ENCODE peak calls at places on chromosome 17, in four cellular contexts. C is IMR-90, Q is colonic mucosa, F is transverse colon. B is an unnamed sample.

GRCh38 chr17:74458835-74459234 is 7.6 kb upstream of the CD300A start:
- DNase-seq in C (no peak), Q (no peak), F (no peak), B (no peak)

GRCh38 chr17:37643118-37643766 is at the start of gene DDX52:
- DNase-seq in C (peak; percentile 85), Q (peak; percentile 95), F (peak; percentile 95), B (peak; percentile 96)

GRCh38 chr17:13540546-13540945 is 61.2 kb downstream of the HS3ST3A1 start:
- DNase-seq in C (no peak), Q (no peak), F (no peak), B (no peak)

GRCh38 chr17:64066709-64067108 is 46.3 kb upstream of the ICAM2 start:
- DNase-seq in C (no peak), Q (no peak), F (no peak), B (no peak)

GRCh38 chr17:66448008-66448644 is 145.7 kb downstream of the PRKCA start:
- DNase-seq in C (no peak), Q (no peak), F (no peak), B (no peak)

GRCh38 chr17:80260791-80261158 is at the start of gene RNF213:
- DNase-seq in C (no peak), Q (peak; percentile 49), F (peak; percentile 75), B (peak; percentile 57)

GRCh38 chr17:28057731-28058246 is 15.3 kb downstream of the NLK start:
- DNase-seq in C (peak; percentile 83), Q (no peak), F (no peak), B (no peak)

GRCh38 chr17:44348234-44348987 is 3.3 kb downstream of the GRN start:
- DNase-seq in C (peak; percentile 57), Q (no peak), F (peak; percentile 48), B (no peak)

GRCh38 chr17:78131172-78132085 is 858 bp downstream of the TMC8 start:
- DNase-seq in C (no peak), Q (no peak), F (peak; percentile 32), B (no peak)

GRCh38 chr17:47280072-47280811 is 26.6 kb downstream of the ITGB3 start:
- DNase-seq in C (peak; percentile 48), Q (no peak), F (no peak), B (no peak)

DNA sequence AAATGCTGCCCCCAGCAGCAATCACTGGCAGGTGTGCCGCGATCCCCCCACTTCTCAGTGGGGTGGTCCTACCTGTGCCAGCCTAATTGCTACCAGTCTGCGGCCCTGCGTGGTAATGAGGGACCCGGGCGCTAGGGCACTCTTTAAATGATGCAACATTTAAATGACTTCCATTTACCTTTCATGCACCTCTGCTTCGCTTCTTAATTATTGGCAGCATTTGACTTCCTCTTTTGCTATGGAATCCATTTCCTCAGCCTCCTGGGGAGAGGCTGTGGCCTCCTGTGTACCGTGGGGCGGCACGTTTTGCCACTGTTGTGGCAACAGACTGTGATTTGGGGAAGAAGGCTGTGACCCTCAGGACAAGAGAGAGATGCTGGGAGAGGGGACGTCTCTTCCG is 86.1 kb downstream of the RPA1 start:
- DNase-seq in C (no peak), Q (no peak), F (no peak), B (no peak)
- H3K27ac ChIP-seq in C (no peak overlapping the region), Q (no peak overlapping the region), F (no peak overlapping the region), B (no peak overlapping the region)

GRCh38 chr17:82237083-82237745 is 8.4 kb downstream of the SLC16A3 start:
- DNase-seq in C (no peak), Q (no peak), F (no peak), B (no peak)

GRCh38 chr17:82236142-82236971 is 7.5 kb downstream of the SLC16A3 start:
- DNase-seq in C (peak; percentile 47), Q (peak; percentile 78), F (peak; percentile 80), B (peak; percentile 85)

GRCh38 chr17:82235775-82236141 is 6.9 kb downstream of the SLC16A3 start:
- DNase-seq in C (no peak), Q (peak; percentile 45), F (peak; percentile 36), B (no peak)

GRCh38 chr17:82234211-82235055 is 5.6 kb downstream of the SLC16A3 start:
- DNase-seq in C (no peak), Q (no peak), F (no peak), B (no peak)

DNA sequence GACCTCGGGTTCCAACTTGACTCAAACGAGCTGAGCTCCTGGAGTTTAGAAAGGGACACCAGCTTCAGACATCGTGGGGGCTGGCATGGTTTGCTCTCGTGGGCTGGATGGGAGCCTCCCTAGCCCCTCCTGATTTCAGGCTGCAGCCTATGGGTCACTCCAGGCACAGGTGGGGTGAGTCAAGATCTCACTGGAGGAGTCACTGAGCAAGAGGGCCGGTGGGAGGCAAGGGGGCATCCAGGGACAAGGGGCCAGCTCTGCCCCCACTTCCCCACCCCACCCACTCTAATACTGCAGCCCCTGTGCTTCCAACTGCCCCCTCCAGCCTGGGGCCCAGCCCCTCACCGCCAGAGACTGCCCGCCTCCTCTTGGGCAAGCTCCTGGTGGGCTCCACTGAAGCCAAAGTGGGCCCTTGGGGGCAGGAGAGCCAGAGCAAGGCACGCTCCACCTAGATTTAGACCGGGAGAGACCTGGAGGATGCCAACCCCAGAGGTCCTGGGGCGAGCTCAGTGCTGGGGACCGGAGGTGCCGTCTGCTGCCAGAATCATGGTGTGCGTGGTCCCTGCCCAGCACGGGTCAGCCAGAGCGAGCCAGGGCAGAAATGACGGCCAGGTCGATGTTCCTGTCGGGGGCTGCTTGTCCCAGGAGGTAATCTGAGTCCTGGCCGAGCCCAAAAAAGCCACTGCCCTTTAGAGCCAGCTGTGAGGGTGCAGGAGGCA is 6.4 kb downstream of the SLC16A3 start:
- DNase-seq in C (no peak), Q (no peak), F (no peak), B (no peak)
- H3K27ac ChIP-seq in C (no peak overlapping the region), Q (no peak overlapping the region), F (peak overlapping the region; percentile 21), B (no peak overlapping the region)

DNA sequence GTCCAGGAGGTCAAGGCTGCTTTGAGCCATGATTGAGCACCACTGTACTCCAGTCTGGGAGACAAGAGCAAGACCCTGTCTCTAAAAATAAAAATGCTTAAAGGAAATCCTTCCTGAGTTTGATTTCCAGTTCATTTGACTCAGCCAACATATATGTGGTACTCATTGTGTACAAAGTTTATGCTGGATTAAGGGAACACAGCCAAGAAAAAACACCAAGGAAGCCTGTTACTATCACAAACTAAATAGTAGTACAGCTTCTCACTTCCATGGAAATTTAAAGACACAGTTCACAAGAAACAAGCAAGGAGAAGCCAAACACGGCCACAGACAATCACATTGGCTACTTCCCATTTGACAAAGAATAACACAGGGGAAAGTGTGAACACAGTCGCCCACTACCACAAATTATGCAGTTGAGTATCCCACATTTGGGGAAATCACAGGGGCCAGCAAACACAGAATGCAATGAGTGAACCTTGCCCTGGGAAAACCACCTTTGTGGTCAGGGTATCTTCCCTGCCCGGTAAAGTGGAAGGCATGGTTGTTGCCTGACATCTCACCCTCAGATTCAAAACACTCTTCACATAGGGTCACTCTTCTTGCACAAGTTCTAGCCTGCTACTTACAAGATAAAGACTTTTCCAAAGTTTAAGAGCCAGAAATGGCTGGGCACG is 14.5 kb downstream of the TEX14 start:
- DNase-seq in C (peak; percentile 78), Q (no peak), F (no peak), B (no peak)
- H3K27ac ChIP-seq in C (no peak overlapping the region), Q (no peak overlapping the region), F (no peak overlapping the region), B (no peak overlapping the region)

GRCh38 chr17:68598074-68598473 is 3.1 kb downstream of the FAM20A start:
- DNase-seq in C (no peak), Q (no peak), F (no peak), B (no peak)
- H3K27ac ChIP-seq in C (no peak overlapping the region), Q (no peak overlapping the region), F (no peak overlapping the region), B (no peak overlapping the region)

DNA sequence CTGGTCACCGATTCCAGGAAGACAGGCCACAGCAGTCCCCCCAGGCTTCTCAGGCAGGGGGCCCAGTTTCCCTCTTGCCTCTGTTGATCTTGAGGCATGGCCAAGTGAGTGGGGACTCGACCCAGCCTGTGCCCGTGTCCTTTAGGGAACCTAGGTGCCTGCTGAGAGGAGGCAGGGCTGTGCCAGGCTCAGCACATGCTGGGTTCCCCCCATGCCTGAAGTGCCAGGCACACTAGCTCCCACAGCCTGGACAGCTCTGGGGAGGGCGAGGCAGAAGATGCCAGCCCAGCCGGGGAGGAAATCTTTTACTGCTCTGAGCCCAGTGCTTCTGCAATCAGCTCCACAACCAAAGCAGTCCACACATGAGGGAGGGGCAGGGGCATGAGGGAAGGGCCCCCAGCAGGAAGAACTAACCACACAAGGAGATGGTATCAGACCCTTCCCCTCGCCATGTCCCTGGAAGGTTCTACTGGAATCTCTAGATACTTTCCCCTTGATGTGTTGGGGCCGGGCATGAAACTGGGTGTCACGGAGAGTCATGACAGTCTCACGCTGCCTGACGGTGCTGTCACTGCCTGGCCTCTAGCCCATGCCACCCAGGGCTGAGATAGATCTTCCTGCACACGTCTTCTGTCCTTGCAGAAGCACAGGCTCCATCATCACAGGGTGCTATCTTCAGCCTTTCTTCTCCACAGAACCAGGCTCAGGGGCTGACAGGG is 25.5 kb downstream of the MYO18A start:
- DNase-seq in C (no peak), Q (peak; percentile 38), F (no peak), B (peak; percentile 75)
- H3K27ac ChIP-seq in C (peak overlapping the region; percentile 96), Q (peak overlapping the region; percentile 73), F (peak overlapping the region; percentile 82), B (no peak overlapping the region)